ENCODE peak calls at places on chromosomes 7 and 10, in seven cellular contexts. I, R, B, F, Q, Z and M are unnamed samples.
A peak's percentile ranks its signal among the peaks of the same experiment; 100 is the strongest.

GRCh38 chr7:66304536-66304935 is 99.4 kb downstream of the TPST1 start:
- DNase-seq in I (no peak), F (no peak), Q (no peak), Z (no peak), B (no peak), R (no peak), M (no peak)

GRCh38 chr7:6533893-6534804 is 17.1 kb downstream of the GRID2IP start:
- DNase-seq in R (no peak), Q (no peak), Z (no peak), B (peak; percentile 7), F (no peak), I (no peak), M (no peak)

GRCh38 chr7:125059861-125060456 is 130.3 kb upstream of the POT1 start:
- DNase-seq in F (no peak), B (no peak), R (no peak), I (no peak), Q (no peak), Z (peak; percentile 12), M (no peak)

GRCh38 chr10:117374506-117375359 is 507 bp downstream of the PDZD8 start:
- DNase-seq in R (peak; percentile 36), F (no peak), I (peak; percentile 72), Q (peak; percentile 12), B (no peak), Z (peak; percentile 54), M (peak; percentile 40)

GRCh38 chr7:4003536-4003935 is 678.6 kb upstream of the FOXK1 start:
- DNase-seq in I (no peak), Q (no peak), B (no peak), R (no peak), Z (no peak), F (no peak), M (no peak)

GRCh38 chr7:82904871-82905270 is 257.8 kb downstream of the PCLO start:
- DNase-seq in F (no peak), R (no peak), B (no peak), I (no peak), Z (no peak), Q (no peak), M (no peak)

GRCh38 chr10:5551531-5552375 is 27.0 kb downstream of the CALML3 start:
- DNase-seq in F (no peak), Z (no peak), I (no peak), Q (peak; percentile 55), B (peak; percentile 2), R (no peak), M (no peak)

GRCh38 chr7:651032-651728 is 75.3 kb upstream of the DNAAF5 start:
- DNase-seq in B (no peak), Z (no peak), I (no peak), F (no peak), R (no peak), Q (no peak), M (no peak)

GRCh38 chr10:71391701-71392100 is 5.0 kb upstream of the CDH23 start:
- DNase-seq in B (no peak), F (no peak), Q (no peak), Z (no peak), I (no peak), R (no peak), M (no peak)

GRCh38 chr7:129997285-129997684 is 44.5 kb upstream of the UBE2H start:
- DNase-seq in I (no peak), R (no peak), F (no peak), B (no peak), Z (no peak), Q (no peak), M (no peak)

GRCh38 chr7:151110941-151111645 is 24.8 kb downstream of the AGAP3 start:
- DNase-seq in Q (peak; percentile 92), F (peak; percentile 49), B (no peak), I (peak; percentile 91), Z (peak; percentile 96), R (peak; percentile 94), M (peak; percentile 93)

GRCh38 chr7:26992670-26993069 is 103.1 kb downstream of the HOXA1 start:
- DNase-seq in B (no peak), Z (no peak), F (no peak), R (no peak), Q (no peak), I (no peak), M (no peak)

GRCh38 chr10:62058476-62058875 is 157.0 kb downstream of the ARID5B start:
- DNase-seq in F (no peak), R (no peak), B (no peak), Z (no peak), Q (no peak), I (no peak), M (no peak)

GRCh38 chr7:111329367-111330234 is 232.7 kb downstream of the IMMP2L start:
- DNase-seq in I (no peak), Q (no peak), Z (no peak), R (no peak), F (no peak), B (no peak), M (no peak)

GRCh38 chr7:33842141-33842540 is 63.2 kb upstream of the BMPER start:
- DNase-seq in R (no peak), F (no peak), I (no peak), Z (no peak), Q (no peak), B (no peak), M (no peak)

GRCh38 chr7:74396993-74397392 is 56.7 kb upstream of the GTF2IRD1 start:
- DNase-seq in Q (no peak), F (no peak), I (no peak), B (no peak), Z (no peak), R (no peak), M (no peak)
- TF ChIP-seq TAF1 in Q (no peak), F (no peak), I (no peak), B (no peak), Z (no peak), R (no peak), M (no peak)

GRCh38 chr7:159172314-159172892 is 27.7 kb upstream of the VIPR2 start:
- DNase-seq in R (no peak), B (no peak), I (no peak), F (no peak), Z (no peak), Q (no peak), M (no peak)
- TF ChIP-seq POLR2AphosphoS5 in R (no peak), B (no peak), I (no peak), F (no peak), Z (no peak), Q (no peak), M (no peak)

DNA sequence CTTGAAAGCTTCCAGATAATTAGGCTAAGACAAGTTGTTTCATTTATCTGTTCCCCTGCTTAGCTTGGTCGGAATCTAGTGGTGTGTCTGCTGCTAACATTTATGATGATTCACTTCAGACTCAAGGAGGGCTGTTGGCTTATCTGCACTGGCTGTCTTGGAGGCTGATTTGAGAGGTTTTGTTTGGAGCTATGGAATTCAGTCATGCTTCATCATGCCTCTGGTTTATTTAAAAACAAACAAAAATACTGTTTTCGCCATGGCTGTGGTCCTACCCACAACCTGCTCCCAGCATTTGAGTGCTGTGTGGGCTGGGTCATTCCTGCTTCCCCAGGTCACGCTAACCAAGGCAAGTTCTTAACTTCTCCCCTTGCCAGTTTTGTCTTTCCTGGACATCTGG is 11.7 kb upstream of the ARPC1B start:
- DNase-seq in Q (peak; percentile 23), Z (no peak), R (no peak), F (no peak), I (no peak), B (no peak), M (no peak)
- TF ChIP-seq TAF1 in Q (no peak), Z (no peak), R (no peak), F (no peak), I (no peak), B (no peak), M (no peak)

GRCh38 chr10:29496341-29497162 is 138.2 kb downstream of the SVIL start:
- DNase-seq in F (peak; percentile 49), R (peak; percentile 31), Q (peak; percentile 75), B (no peak), Z (peak; percentile 84), I (peak; percentile 97), M (peak; percentile 47)
- TF ChIP-seq POLR2AphosphoS5 in F (no peak), R (no peak), Q (no peak), B (no peak), Z (no peak), I (no peak), M (no peak)

GRCh38 chr10:97915346-97915745 is 65.7 kb downstream of the GOLGA7B start:
- DNase-seq in Z (peak; percentile 47), B (no peak), Q (no peak), R (no peak), F (no peak), I (no peak), M (no peak)

GRCh38 chr10:97915761-97916160 is 66.1 kb downstream of the GOLGA7B start:
- DNase-seq in B (no peak), Q (no peak), R (no peak), F (no peak), I (no peak), Z (no peak), M (no peak)

GRCh38 chr10:97914171-97914836 is 64.7 kb downstream of the GOLGA7B start:
- DNase-seq in F (no peak), Q (no peak), Z (no peak), B (no peak), I (no peak), R (no peak), M (no peak)

GRCh38 chr10:97913554-97913953 is 63.9 kb downstream of the GOLGA7B start:
- DNase-seq in Z (no peak), I (no peak), B (no peak), F (no peak), Q (no peak), R (no peak), M (no peak)

DNA sequence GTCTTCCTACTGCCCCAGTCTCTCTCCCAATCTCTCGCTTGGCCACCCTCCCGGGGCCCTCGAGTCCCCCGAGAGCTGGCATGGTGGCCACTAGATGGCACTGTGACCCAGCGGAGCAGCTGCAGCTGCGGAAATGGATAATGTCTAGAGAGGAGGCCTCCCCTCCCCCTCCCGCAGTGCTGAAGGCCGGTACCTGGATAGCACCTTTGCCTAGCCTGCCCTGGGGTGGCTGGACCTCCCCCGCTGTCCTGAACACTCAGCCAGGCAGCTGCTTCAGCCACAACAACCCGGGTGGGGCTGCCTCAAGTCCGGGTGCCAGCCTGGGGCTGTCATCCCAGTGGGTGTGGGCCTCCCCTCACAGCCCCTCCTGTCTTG is 65.2 kb downstream of the GOLGA7B start:
- DNase-seq in R (peak; percentile 86), F (peak; percentile 29), Z (peak; percentile 92), I (peak; percentile 95), Q (peak; percentile 81), B (no peak), M (peak; percentile 91)
- TF ChIP-seq TAF1 in R (no peak), F (no peak), Z (no peak), I (no peak), Q (no peak), B (no peak), M (no peak)